ENCODE peak calls at places on chromosomes 7 and 10, in ten cellular contexts. U is dorsolateral prefrontal cortex; A is H9; F is foreskin fibroblast; Q is RWPE1; L is CD8-positive, alpha-beta T cell; D is gastrocnemius medialis; T is HCT116; B is tibial artery; O is nephron progenitor cell. Z is an unnamed sample.

GRCh38 chr10:17851611-17852010 is 42.5 kb downstream of the MRC1 start:
- DNase-seq in D (peak; percentile 41), T (no peak), A (no peak), U (no peak), O (no peak), F (no peak), B (peak; percentile 77), L (no peak), Q (no peak), Z (no peak)

GRCh38 chr10:79300711-79301110 is 46.6 kb upstream of the PPIF start:
- DNase-seq in Q (no peak), T (no peak), D (no peak), L (no peak), F (no peak), O (no peak), B (no peak), A (no peak), U (no peak), Z (no peak)

GRCh38 chr7:5625938-5626337 is 155.5 kb downstream of the RNF216 start:
- DNase-seq in U (no peak), L (no peak), B (no peak), Q (peak; percentile 52), D (no peak), A (no peak), T (peak; percentile 3), F (peak; percentile 83), O (no peak), Z (no peak)

GRCh38 chr7:24963218-24963617 is 16.8 kb downstream of the OSBPL3 start:
- DNase-seq in L (no peak), B (peak; percentile 74), D (peak; percentile 39), U (no peak), Q (no peak), O (no peak), T (no peak), A (no peak), F (peak; percentile 33), Z (no peak)

GRCh38 chr10:97683556-97684357 is 3.3 kb downstream of the AVPI1 start:
- DNase-seq in T (no peak), B (no peak), O (no peak), L (no peak), D (peak; percentile 56), A (peak; percentile 49), U (no peak), F (peak; percentile 70), Q (no peak), Z (no peak)

GRCh38 chr7:150964593-150965111 is 13.5 kb downstream of the KCNH2 start:
- DNase-seq in Q (no peak), B (no peak), L (no peak), D (no peak), F (no peak), A (peak; percentile 72), U (no peak), O (no peak), T (no peak), Z (no peak)

GRCh38 chr10:124446830-124447740 is 2.8 kb downstream of the NKX1-2 start:
- DNase-seq in D (no peak), T (no peak), B (no peak), A (no peak), F (no peak), O (no peak), L (no peak), U (no peak), Q (no peak), Z (no peak)

GRCh38 chr10:98397089-98397600 is 17.8 kb downstream of the PYROXD2 start:
- DNase-seq in B (no peak), Q (no peak), O (no peak), U (no peak), A (no peak), D (no peak), F (no peak), L (no peak), T (no peak), Z (no peak)

GRCh38 chr7:82572195-82572880 is 128.8 kb upstream of the CACNA2D1 start:
- DNase-seq in F (peak; percentile 76), D (peak; percentile 74), T (peak; percentile 76), B (peak; percentile 88), O (peak; percentile 92), U (peak; percentile 78), A (peak; percentile 85), L (peak; percentile 81), Q (peak; percentile 75), Z (peak; percentile 48)

GRCh38 chr7:128697301-128697905 is 25.3 kb downstream of the GARIN1A start:
- DNase-seq in Q (peak; percentile 44), B (no peak), U (no peak), F (peak; percentile 47), O (peak; percentile 66), L (peak; percentile 51), D (peak; percentile 59), A (peak; percentile 91), T (no peak), Z (no peak)

GRCh38 chr10:95741807-95742528 is 14.0 kb upstream of the ENTPD1 start:
- DNase-seq in L (no peak), T (no peak), O (no peak), B (no peak), U (no peak), Q (no peak), A (no peak), D (no peak), F (no peak), Z (no peak)
- TF ChIP-seq CTCF in L (no peak), T (no peak), O (no peak), B (no peak), U (no peak), Q (no peak), A (peak; percentile 31), D (no peak), F (no peak), Z (no peak)

DNA sequence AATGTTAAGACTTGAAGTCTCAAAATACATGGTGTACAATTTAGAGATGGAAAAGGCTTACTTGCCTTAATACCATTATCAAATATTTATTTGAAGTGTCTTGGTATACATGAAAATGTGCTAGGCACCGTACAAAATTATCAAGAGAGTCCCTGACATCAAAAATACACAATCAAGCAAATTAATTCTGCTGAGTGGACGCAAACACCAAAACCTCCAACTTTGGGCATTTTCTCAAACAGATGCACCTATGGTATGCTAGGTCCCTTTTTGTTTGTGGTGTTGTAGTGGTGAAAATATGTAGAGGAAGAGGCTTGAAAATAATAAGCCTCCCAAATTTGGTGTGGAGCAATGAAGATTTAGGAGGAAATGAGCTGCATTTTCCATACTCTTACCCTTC is 24.8 kb downstream of the ZNF800 start:
- DNase-seq in Q (no peak), U (no peak), B (no peak), O (no peak), A (no peak), L (no peak), D (no peak), F (no peak), T (no peak), Z (no peak)
- TF ChIP-seq CTCF in Q (no peak), U (no peak), B (no peak), O (no peak), A (no peak), L (no peak), D (no peak), F (no peak), T (no peak), Z (no peak)

DNA sequence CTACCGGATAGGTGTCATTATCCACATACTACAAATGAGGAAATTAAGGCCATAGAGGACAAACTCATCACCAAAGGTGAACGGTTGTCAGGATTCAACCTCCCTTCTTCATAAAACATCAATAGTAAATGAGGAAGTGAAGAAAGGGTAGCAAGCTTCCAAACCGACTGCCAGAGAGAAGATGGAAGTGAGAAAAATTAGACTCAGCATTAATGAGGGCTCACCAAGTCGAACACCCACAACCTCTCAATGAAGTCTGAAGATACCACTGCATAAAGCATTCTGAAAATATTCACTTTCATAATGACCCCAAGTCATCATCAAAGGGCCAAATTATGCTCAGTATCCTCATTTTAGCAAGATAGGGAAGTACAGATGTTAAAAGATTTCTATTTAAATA is 29.6 kb downstream of the ABCB4 start:
- DNase-seq in O (no peak), D (no peak), A (no peak), L (no peak), T (no peak), F (no peak), Q (no peak), U (no peak), B (no peak), Z (no peak)
- TF ChIP-seq CTCF in O (no peak), D (no peak), A (no peak), L (no peak), T (no peak), F (no peak), Q (no peak), U (no peak), B (no peak), Z (no peak)

DNA sequence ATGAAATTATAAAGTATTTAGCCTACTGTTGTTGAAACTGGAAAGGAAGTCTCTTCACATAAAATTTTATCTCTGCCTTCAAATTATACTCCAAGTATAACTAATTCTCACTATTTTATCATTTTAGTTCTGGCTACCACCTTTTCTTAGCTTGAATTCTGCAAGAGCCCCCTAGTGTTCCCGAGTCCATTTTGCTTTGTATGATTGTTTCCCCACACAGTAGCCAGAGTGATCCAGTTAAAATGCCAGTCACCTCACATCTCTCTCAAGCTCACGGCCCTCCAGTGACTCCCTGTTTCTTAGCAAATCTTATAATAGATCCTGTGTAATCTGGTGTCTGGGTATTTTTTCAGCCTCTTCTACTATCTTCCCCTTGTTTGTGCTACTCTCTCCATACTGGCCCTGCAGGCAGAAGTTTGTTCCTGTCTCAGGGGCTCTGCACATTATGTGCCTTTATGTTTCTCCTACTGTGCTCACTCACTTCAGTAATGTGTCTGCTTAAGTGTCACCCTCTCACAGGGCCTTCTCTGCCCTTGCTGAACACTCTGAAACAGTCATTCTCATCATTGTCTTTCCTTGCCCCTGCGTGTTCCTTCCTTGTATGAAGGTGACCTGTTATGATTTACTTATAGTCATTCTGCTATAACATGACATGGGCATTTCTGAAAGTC is 8.9 kb downstream of the WAC start:
- DNase-seq in T (no peak), O (no peak), U (no peak), F (no peak), D (no peak), Q (no peak), A (no peak), B (no peak), L (no peak), Z (no peak)
- TF ChIP-seq CTCF in T (no peak), O (no peak), U (peak; percentile 20), F (no peak), D (no peak), Q (no peak), A (peak; percentile 44), B (no peak), L (no peak), Z (no peak)

GRCh38 chr7:114663502-114663901 is 248.9 kb downstream of the FOXP2 start:
- DNase-seq in T (peak; percentile 46), O (no peak), F (no peak), U (no peak), L (no peak), A (no peak), Q (no peak), B (no peak), D (no peak), Z (no peak)
- TF ChIP-seq CTCF in T (peak; percentile 47), O (peak; percentile 38), F (peak; percentile 34), U (peak; percentile 46), L (no peak), A (peak; percentile 62), Q (no peak), B (peak; percentile 7), D (no peak), Z (peak; percentile 46)

DNA sequence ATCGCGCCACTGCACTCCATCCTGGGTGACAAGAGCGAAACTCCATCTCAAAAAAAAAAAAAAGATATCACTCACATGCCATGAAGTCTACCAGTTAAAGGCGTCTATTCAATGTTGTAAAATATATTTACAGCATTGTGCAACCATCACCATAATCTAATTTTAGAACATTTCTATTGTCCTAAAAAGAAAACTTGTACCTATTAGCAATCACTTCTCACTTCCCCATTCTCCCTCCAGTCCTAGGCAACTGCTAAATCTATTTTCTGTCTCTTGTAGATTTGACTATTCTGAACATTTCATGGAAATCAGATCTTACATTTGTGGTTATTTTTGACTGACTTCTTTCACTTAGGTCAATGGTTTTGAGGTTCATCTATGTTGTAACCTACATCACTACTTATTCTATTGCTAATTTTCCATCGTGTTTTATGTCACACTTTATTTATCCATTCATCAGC is 25.2 kb upstream of the OTUD1 start:
- DNase-seq in A (no peak), F (no peak), U (no peak), Q (no peak), D (no peak), O (no peak), L (no peak), T (no peak), B (no peak), Z (no peak)
- TF ChIP-seq CTCF in A (no peak), F (no peak), U (no peak), Q (no peak), D (no peak), O (no peak), L (no peak), T (no peak), B (no peak), Z (no peak)